ENCODE peak calls at places on chromosomes 5 and 9, in ten cellular contexts. One of them, this sample, is unnamed.

GRCh38 chr5:126531543-126532120 is 63.4 kb downstream of the ALDH7A1 start:
- DNase-seq in fibroblast of mammary gland: peak
- DNase-seq in progenitor cell of endocrine pancreas: no peak
- DNase-seq in glutamatergic neuron: no peak
- DNase-seq in NCI-H2081: no peak
- DNase-seq in RPMI7951: peak
- DNase-seq in heart right ventricle: no peak
- DNase-seq in AG09309: no peak
- DNase-seq in adipocyte: peak
- DNase-seq in non-pigmented ciliary epithelial cell: no peak
- DNase-seq in this sample: no peak

GRCh38 chr5:19615661-19616060 is 372.3 kb downstream of the CDH18 start:
- DNase-seq in fibroblast of mammary gland: no peak
- DNase-seq in progenitor cell of endocrine pancreas: no peak
- DNase-seq in glutamatergic neuron: no peak
- DNase-seq in NCI-H2081: no peak
- DNase-seq in RPMI7951: no peak
- DNase-seq in heart right ventricle: no peak
- DNase-seq in AG09309: no peak
- DNase-seq in adipocyte: no peak
- DNase-seq in non-pigmented ciliary epithelial cell: no peak
- DNase-seq in this sample: no peak

GRCh38 chr9:137278913-137279711 is 1.6 kb downstream of the TOR4A start:
- DNase-seq in fibroblast of mammary gland: no peak
- DNase-seq in progenitor cell of endocrine pancreas: no peak
- DNase-seq in glutamatergic neuron: no peak
- DNase-seq in NCI-H2081: no peak
- DNase-seq in RPMI7951: no peak
- DNase-seq in heart right ventricle: no peak
- DNase-seq in AG09309: no peak
- DNase-seq in adipocyte: no peak
- DNase-seq in non-pigmented ciliary epithelial cell: no peak
- DNase-seq in this sample: no peak

GRCh38 chr9:124810513-124811355 is 33.8 kb downstream of the OLFML2A start:
- DNase-seq in fibroblast of mammary gland: peak
- DNase-seq in progenitor cell of endocrine pancreas: no peak
- DNase-seq in glutamatergic neuron: no peak
- DNase-seq in NCI-H2081: no peak
- DNase-seq in RPMI7951: peak
- DNase-seq in heart right ventricle: no peak
- DNase-seq in AG09309: no peak
- DNase-seq in adipocyte: peak
- DNase-seq in non-pigmented ciliary epithelial cell: peak
- DNase-seq in this sample: peak

GRCh38 chr9:122389799-122390481 is 19.1 kb downstream of the PTGS1 start:
- DNase-seq in fibroblast of mammary gland: no peak
- DNase-seq in progenitor cell of endocrine pancreas: no peak
- DNase-seq in glutamatergic neuron: no peak
- DNase-seq in NCI-H2081: no peak
- DNase-seq in RPMI7951: peak
- DNase-seq in heart right ventricle: no peak
- DNase-seq in AG09309: no peak
- DNase-seq in adipocyte: no peak
- DNase-seq in non-pigmented ciliary epithelial cell: no peak
- DNase-seq in this sample: peak

GRCh38 chr5:134545070-134545868 is 19.8 kb downstream of the JADE2 start:
- DNase-seq in fibroblast of mammary gland: peak
- DNase-seq in progenitor cell of endocrine pancreas: no peak
- DNase-seq in glutamatergic neuron: no peak
- DNase-seq in NCI-H2081: no peak
- DNase-seq in RPMI7951: no peak
- DNase-seq in heart right ventricle: peak
- DNase-seq in AG09309: no peak
- DNase-seq in adipocyte: no peak
- DNase-seq in non-pigmented ciliary epithelial cell: no peak
- DNase-seq in this sample: no peak

GRCh38 chr9:130319300-130319699 is 53.7 kb downstream of the HMCN2 start:
- DNase-seq in fibroblast of mammary gland: no peak
- DNase-seq in progenitor cell of endocrine pancreas: no peak
- DNase-seq in glutamatergic neuron: no peak
- DNase-seq in NCI-H2081: no peak
- DNase-seq in RPMI7951: no peak
- DNase-seq in heart right ventricle: no peak
- DNase-seq in AG09309: no peak
- DNase-seq in adipocyte: no peak
- DNase-seq in non-pigmented ciliary epithelial cell: no peak
- DNase-seq in this sample: no peak

GRCh38 chr5:171308453-171309275 is at the start of gene TLX3:
- DNase-seq in fibroblast of mammary gland: no peak
- DNase-seq in progenitor cell of endocrine pancreas: no peak
- DNase-seq in glutamatergic neuron: peak
- DNase-seq in NCI-H2081: no peak
- DNase-seq in RPMI7951: peak
- DNase-seq in heart right ventricle: no peak
- DNase-seq in AG09309: no peak
- DNase-seq in adipocyte: no peak
- DNase-seq in non-pigmented ciliary epithelial cell: no peak
- DNase-seq in this sample: no peak

GRCh38 chr9:37732086-37732744 is 21.4 kb upstream of the TRMT10B start:
- DNase-seq in fibroblast of mammary gland: no peak
- DNase-seq in progenitor cell of endocrine pancreas: no peak
- DNase-seq in glutamatergic neuron: peak
- DNase-seq in NCI-H2081: peak
- DNase-seq in RPMI7951: no peak
- DNase-seq in heart right ventricle: no peak
- DNase-seq in AG09309: no peak
- DNase-seq in adipocyte: no peak
- DNase-seq in non-pigmented ciliary epithelial cell: no peak
- DNase-seq in this sample: no peak

GRCh38 chr9:33165263-33166151 is 1.6 kb downstream of the B4GALT1 start:
- DNase-seq in fibroblast of mammary gland: peak
- DNase-seq in progenitor cell of endocrine pancreas: no peak
- DNase-seq in glutamatergic neuron: no peak
- DNase-seq in NCI-H2081: no peak
- DNase-seq in RPMI7951: peak
- DNase-seq in heart right ventricle: peak
- DNase-seq in AG09309: peak
- DNase-seq in adipocyte: peak
- DNase-seq in non-pigmented ciliary epithelial cell: no peak
- DNase-seq in this sample: peak

GRCh38 chr5:38375423-38375822 is 117.1 kb downstream of the EGFLAM start:
- DNase-seq in fibroblast of mammary gland: no peak
- DNase-seq in progenitor cell of endocrine pancreas: no peak
- DNase-seq in glutamatergic neuron: no peak
- DNase-seq in NCI-H2081: no peak
- DNase-seq in RPMI7951: no peak
- DNase-seq in heart right ventricle: no peak
- DNase-seq in AG09309: no peak
- DNase-seq in adipocyte: no peak
- DNase-seq in non-pigmented ciliary epithelial cell: no peak
- DNase-seq in this sample: no peak

GRCh38 chr5:116573617-116574431 is 799 bp downstream of the SEMA6A start:
- DNase-seq in fibroblast of mammary gland: no peak
- DNase-seq in progenitor cell of endocrine pancreas: peak
- DNase-seq in glutamatergic neuron: peak
- DNase-seq in NCI-H2081: peak
- DNase-seq in RPMI7951: peak
- DNase-seq in heart right ventricle: peak
- DNase-seq in AG09309: no peak
- DNase-seq in adipocyte: peak
- DNase-seq in non-pigmented ciliary epithelial cell: no peak
- DNase-seq in this sample: no peak

GRCh38 chr9:97979778-97980478 is 3.2 kb upstream of the ANP32B start:
- DNase-seq in fibroblast of mammary gland: no peak
- DNase-seq in progenitor cell of endocrine pancreas: no peak
- DNase-seq in glutamatergic neuron: no peak
- DNase-seq in NCI-H2081: no peak
- DNase-seq in RPMI7951: no peak
- DNase-seq in heart right ventricle: no peak
- DNase-seq in AG09309: no peak
- DNase-seq in adipocyte: no peak
- DNase-seq in non-pigmented ciliary epithelial cell: no peak
- DNase-seq in this sample: no peak

GRCh38 chr9:81002242-81002641 is 687.1 kb downstream of the TLE1 start:
- DNase-seq in fibroblast of mammary gland: no peak
- DNase-seq in progenitor cell of endocrine pancreas: no peak
- DNase-seq in glutamatergic neuron: no peak
- DNase-seq in NCI-H2081: no peak
- DNase-seq in RPMI7951: peak
- DNase-seq in heart right ventricle: no peak
- DNase-seq in AG09309: no peak
- DNase-seq in adipocyte: no peak
- DNase-seq in non-pigmented ciliary epithelial cell: no peak
- DNase-seq in this sample: peak

GRCh38 chr5:37814699-37815098 is 25.1 kb downstream of the GDNF start:
- DNase-seq in fibroblast of mammary gland: no peak
- DNase-seq in progenitor cell of endocrine pancreas: no peak
- DNase-seq in glutamatergic neuron: no peak
- DNase-seq in NCI-H2081: no peak
- DNase-seq in RPMI7951: peak
- DNase-seq in heart right ventricle: no peak
- DNase-seq in AG09309: no peak
- DNase-seq in adipocyte: no peak
- DNase-seq in non-pigmented ciliary epithelial cell: no peak
- DNase-seq in this sample: peak

GRCh38 chr5:134435525-134435924 is 23.8 kb upstream of the CDKN2AIPNL start:
- DNase-seq in fibroblast of mammary gland: peak
- DNase-seq in progenitor cell of endocrine pancreas: no peak
- DNase-seq in glutamatergic neuron: no peak
- DNase-seq in NCI-H2081: no peak
- DNase-seq in RPMI7951: peak
- DNase-seq in heart right ventricle: no peak
- DNase-seq in AG09309: no peak
- DNase-seq in adipocyte: peak
- DNase-seq in non-pigmented ciliary epithelial cell: no peak
- DNase-seq in this sample: no peak

GRCh38 chr5:149999359-149999758 is 1.1 kb downstream of the TIGD6 start:
- DNase-seq in fibroblast of mammary gland: no peak
- DNase-seq in progenitor cell of endocrine pancreas: no peak
- DNase-seq in glutamatergic neuron: no peak
- DNase-seq in NCI-H2081: no peak
- DNase-seq in RPMI7951: no peak
- DNase-seq in heart right ventricle: no peak
- DNase-seq in AG09309: no peak
- DNase-seq in adipocyte: no peak
- DNase-seq in non-pigmented ciliary epithelial cell: no peak
- DNase-seq in this sample: no peak

GRCh38 chr9:101736723-101737122 is 1.7 kb downstream of the GRIN3A start:
- DNase-seq in fibroblast of mammary gland: peak
- DNase-seq in progenitor cell of endocrine pancreas: peak
- DNase-seq in glutamatergic neuron: no peak
- DNase-seq in NCI-H2081: no peak
- DNase-seq in RPMI7951: no peak
- DNase-seq in heart right ventricle: peak
- DNase-seq in AG09309: no peak
- DNase-seq in adipocyte: no peak
- DNase-seq in non-pigmented ciliary epithelial cell: no peak
- DNase-seq in this sample: no peak

GRCh38 chr5:68237715-68238114 is 22.2 kb downstream of the PIK3R1 start:
- DNase-seq in fibroblast of mammary gland: no peak
- DNase-seq in progenitor cell of endocrine pancreas: no peak
- DNase-seq in glutamatergic neuron: no peak
- DNase-seq in NCI-H2081: no peak
- DNase-seq in RPMI7951: no peak
- DNase-seq in heart right ventricle: no peak
- DNase-seq in AG09309: no peak
- DNase-seq in adipocyte: no peak
- DNase-seq in non-pigmented ciliary epithelial cell: no peak
- DNase-seq in this sample: no peak

GRCh38 chr5:17860660-17861315 is 226.5 kb downstream of the TAF11L14 start:
- DNase-seq in fibroblast of mammary gland: peak
- DNase-seq in progenitor cell of endocrine pancreas: no peak
- DNase-seq in glutamatergic neuron: no peak
- DNase-seq in NCI-H2081: peak
- DNase-seq in RPMI7951: no peak
- DNase-seq in heart right ventricle: no peak
- DNase-seq in AG09309: no peak
- DNase-seq in adipocyte: peak
- DNase-seq in non-pigmented ciliary epithelial cell: no peak
- DNase-seq in this sample: no peak

GRCh38 chr5:174900176-174900692 is 175.9 kb downstream of the MSX2 start:
- DNase-seq in fibroblast of mammary gland: peak
- DNase-seq in progenitor cell of endocrine pancreas: no peak
- DNase-seq in glutamatergic neuron: no peak
- DNase-seq in NCI-H2081: no peak
- DNase-seq in RPMI7951: peak
- DNase-seq in heart right ventricle: no peak
- DNase-seq in AG09309: no peak
- DNase-seq in adipocyte: no peak
- DNase-seq in non-pigmented ciliary epithelial cell: no peak
- DNase-seq in this sample: no peak

GRCh38 chr5:34684281-34684979 is 28.3 kb downstream of the RAI14 start:
- DNase-seq in fibroblast of mammary gland: peak
- DNase-seq in progenitor cell of endocrine pancreas: no peak
- DNase-seq in glutamatergic neuron: no peak
- DNase-seq in NCI-H2081: peak
- DNase-seq in RPMI7951: peak
- DNase-seq in heart right ventricle: peak
- DNase-seq in AG09309: no peak
- DNase-seq in adipocyte: no peak
- DNase-seq in non-pigmented ciliary epithelial cell: no peak
- DNase-seq in this sample: peak

GRCh38 chr5:88889165-88890069 is 6.4 kb upstream of the MEF2C start:
- DNase-seq in fibroblast of mammary gland: peak
- DNase-seq in progenitor cell of endocrine pancreas: peak
- DNase-seq in glutamatergic neuron: peak
- DNase-seq in NCI-H2081: peak
- DNase-seq in RPMI7951: peak
- DNase-seq in heart right ventricle: peak
- DNase-seq in AG09309: no peak
- DNase-seq in adipocyte: peak
- DNase-seq in non-pigmented ciliary epithelial cell: no peak
- DNase-seq in this sample: no peak

GRCh38 chr5:36202521-36202961 is 39.2 kb downstream of the NADK2 start:
- DNase-seq in fibroblast of mammary gland: peak
- DNase-seq in progenitor cell of endocrine pancreas: no peak
- DNase-seq in glutamatergic neuron: peak
- DNase-seq in NCI-H2081: no peak
- DNase-seq in RPMI7951: peak
- DNase-seq in heart right ventricle: no peak
- DNase-seq in AG09309: peak
- DNase-seq in adipocyte: peak
- DNase-seq in non-pigmented ciliary epithelial cell: peak
- DNase-seq in this sample: no peak

GRCh38 chr9:101453776-101454570 is 18.4 kb upstream of the ALDOB start:
- DNase-seq in fibroblast of mammary gland: peak
- DNase-seq in progenitor cell of endocrine pancreas: no peak
- DNase-seq in glutamatergic neuron: no peak
- DNase-seq in NCI-H2081: no peak
- DNase-seq in RPMI7951: no peak
- DNase-seq in heart right ventricle: no peak
- DNase-seq in AG09309: no peak
- DNase-seq in adipocyte: no peak
- DNase-seq in non-pigmented ciliary epithelial cell: no peak
- DNase-seq in this sample: no peak

GRCh38 chr5:72194846-72195245 is 87.6 kb downstream of the MAP1B start:
- DNase-seq in fibroblast of mammary gland: no peak
- DNase-seq in progenitor cell of endocrine pancreas: no peak
- DNase-seq in glutamatergic neuron: no peak
- DNase-seq in NCI-H2081: no peak
- DNase-seq in RPMI7951: peak
- DNase-seq in heart right ventricle: no peak
- DNase-seq in AG09309: no peak
- DNase-seq in adipocyte: no peak
- DNase-seq in non-pigmented ciliary epithelial cell: no peak
- DNase-seq in this sample: peak

GRCh38 chr5:125349432-125349831 is 603.0 kb upstream of the ZNF608 start:
- DNase-seq in fibroblast of mammary gland: peak
- DNase-seq in progenitor cell of endocrine pancreas: no peak
- DNase-seq in glutamatergic neuron: no peak
- DNase-seq in NCI-H2081: no peak
- DNase-seq in RPMI7951: peak
- DNase-seq in heart right ventricle: no peak
- DNase-seq in AG09309: no peak
- DNase-seq in adipocyte: peak
- DNase-seq in non-pigmented ciliary epithelial cell: no peak
- DNase-seq in this sample: peak

GRCh38 chr9:91530829-91531228 is 107.2 kb upstream of the NFIL3 start:
- DNase-seq in fibroblast of mammary gland: no peak
- DNase-seq in progenitor cell of endocrine pancreas: no peak
- DNase-seq in glutamatergic neuron: no peak
- DNase-seq in NCI-H2081: no peak
- DNase-seq in RPMI7951: no peak
- DNase-seq in heart right ventricle: no peak
- DNase-seq in AG09309: no peak
- DNase-seq in adipocyte: peak
- DNase-seq in non-pigmented ciliary epithelial cell: no peak
- DNase-seq in this sample: no peak

This sample was measured in astrocyte of the cerebellum.